ENCODE peak calls at places on chromosomes 1 and 21, in five cellular contexts. J, X, Y, M and Z are unnamed samples.

GRCh38 chr1:150159550-150159949 is 9.8 kb downstream of the PLEKHO1 start:
- DNase-seq in X (no peak), J (no peak), M (no peak), Y (no peak), Z (no peak)

GRCh38 chr1:45260244-45260643 is 53.8 kb upstream of the ZSWIM5 start:
- DNase-seq in M (no peak), J (no peak), Y (no peak), X (no peak), Z (no peak)

GRCh38 chr1:32337855-32338636 is 2.0 kb upstream of the MARCKSL1 start:
- DNase-seq in M (peak; percentile 76), J (no peak), Y (no peak), X (no peak), Z (peak; percentile 57)

GRCh38 chr1:37480581-37481288 is 6.4 kb downstream of the ZC3H12A start:
- DNase-seq in Y (no peak), M (no peak), X (no peak), J (peak; percentile 49), Z (no peak)

GRCh38 chr1:184973308-184974085 is 811 bp downstream of the NIBAN1 start:
- DNase-seq in M (peak; percentile 64), J (no peak), Y (peak; percentile 70), X (no peak), Z (peak; percentile 56)

GRCh38 chr1:117653732-117654484 is 48.1 kb downstream of the TENT5C start:
- DNase-seq in M (no peak), Y (no peak), J (no peak), X (no peak), Z (no peak)

GRCh38 chr1:49552101-49552500 is 471.7 kb downstream of the AGBL4 start:
- DNase-seq in M (no peak), Y (no peak), J (no peak), X (no peak), Z (no peak)

GRCh38 chr1:233730380-233730779 is 116.5 kb downstream of the KCNK1 start:
- DNase-seq in J (no peak), Y (no peak), M (no peak), X (no peak), Z (no peak)

GRCh38 chr1:231162300-231162969 is 577 bp downstream of the TRIM67 start:
- DNase-seq in M (no peak), X (no peak), J (no peak), Y (peak; percentile 57), Z (peak; percentile 85)

GRCh38 chr1:111952258-111952657 is 37.2 kb downstream of the KCND3 start:
- DNase-seq in M (no peak), Y (no peak), X (peak; percentile 38), J (peak; percentile 28), Z (no peak)

GRCh38 chr1:111943056-111943455 is 46.4 kb downstream of the KCND3 start:
- DNase-seq in X (no peak), Y (no peak), M (no peak), J (no peak), Z (no peak)

GRCh38 chr1:111944121-111944785 is 45.2 kb downstream of the KCND3 start:
- DNase-seq in J (no peak), X (no peak), Y (peak; percentile 78), M (no peak), Z (no peak)

GRCh38 chr1:111953797-111954196 is 35.7 kb downstream of the KCND3 start:
- DNase-seq in X (no peak), J (no peak), M (no peak), Y (no peak), Z (no peak)

GRCh38 chr1:111948209-111949131 is 41.0 kb downstream of the KCND3 start:
- DNase-seq in X (peak; percentile 90), J (peak; percentile 49), Y (peak; percentile 89), M (no peak), Z (peak; percentile 55)
- H3K4me3 ChIP-seq in X (peak overlapping the region; percentile 25), J (peak overlapping the region; percentile 54), Y (peak overlapping the region; percentile 45), M (no peak overlapping the region), Z (no peak overlapping the region)

GRCh38 chr1:203126151-203126865 is 1.2 kb upstream of the ADORA1 start:
- DNase-seq in J (no peak), Y (no peak), X (no peak), M (no peak), Z (peak; percentile 56)

GRCh38 chr1:203126866-203127671 is 457 bp upstream of the ADORA1 start:
- DNase-seq in Y (no peak), M (no peak), J (no peak), X (no peak), Z (no peak)

GRCh38 chr1:203128691-203129500 is 1.4 kb downstream of the ADORA1 start:
- DNase-seq in M (no peak), J (no peak), Y (no peak), X (no peak), Z (no peak)

GRCh38 chr1:203129501-203130231 is 2.1 kb downstream of the ADORA1 start:
- DNase-seq in X (no peak), M (no peak), Y (peak; percentile 77), J (no peak), Z (no peak)

DNA sequence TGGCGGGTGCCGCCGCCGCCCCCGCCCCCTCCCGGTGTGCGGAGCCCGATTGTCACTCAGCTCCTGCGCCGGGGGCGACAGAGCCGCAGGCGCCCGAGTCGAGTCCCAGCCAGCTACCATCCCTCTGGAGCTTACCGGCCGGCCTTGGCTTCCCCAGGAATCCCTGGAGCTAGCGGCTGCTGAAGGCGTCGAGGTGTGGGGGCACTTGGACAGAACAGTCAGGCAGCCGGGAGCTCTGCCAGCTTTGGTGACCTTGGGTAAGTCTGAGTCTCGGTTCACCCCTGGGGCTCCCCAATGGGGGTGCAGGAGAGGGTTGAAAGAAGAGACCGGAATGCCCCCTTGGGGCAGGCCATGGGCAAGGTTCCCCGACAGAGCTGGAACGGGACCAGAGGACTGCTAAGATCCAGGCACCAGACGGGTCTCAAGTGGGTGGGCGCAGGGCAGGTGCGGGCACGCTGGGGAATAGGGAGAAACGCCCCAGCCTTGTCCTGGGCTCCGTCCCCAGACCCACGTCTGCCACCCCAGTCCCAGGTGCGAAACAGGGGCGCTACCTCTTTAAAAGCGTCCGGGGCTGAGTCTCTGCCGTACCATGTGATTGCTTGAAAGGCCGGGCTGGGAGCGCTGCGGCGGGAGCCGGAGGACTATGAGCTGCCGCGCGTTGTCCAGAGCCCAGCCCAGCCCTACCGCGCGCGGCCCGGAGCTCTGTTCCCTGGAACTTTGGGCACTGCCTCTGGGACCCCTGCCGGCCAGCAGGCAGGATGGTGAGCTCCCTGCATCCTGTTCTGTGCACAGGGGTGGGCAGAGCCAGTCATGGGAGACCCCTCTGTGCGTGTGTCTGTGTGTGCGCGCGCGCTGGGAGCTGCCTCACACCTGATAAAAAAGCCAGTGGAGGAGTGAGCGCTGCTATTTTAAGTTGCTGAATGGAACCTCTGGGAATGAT is at the start of gene ADORA1:
- DNase-seq in Y (peak; percentile 76), J (no peak), M (peak; percentile 62), X (peak; percentile 47), Z (peak; percentile 87)
- TF ChIP-seq CTCF in Y (no peak), J (no peak), M (no peak), X (no peak), Z (peak; percentile 33)

GRCh38 chr1:10788592-10789006 is 7.8 kb downstream of the CASZ1 start:
- DNase-seq in Y (peak; percentile 94), M (no peak), X (peak; percentile 70), J (no peak), Z (peak; percentile 73)

GRCh38 chr1:10789392-10790154 is 6.9 kb downstream of the CASZ1 start:
- DNase-seq in M (no peak), Y (no peak), X (no peak), J (no peak), Z (no peak)

GRCh38 chr1:10790155-10790707 is 6.2 kb downstream of the CASZ1 start:
- DNase-seq in M (no peak), J (no peak), X (no peak), Y (no peak), Z (no peak)

GRCh38 chr1:10793129-10793651 is 3.3 kb downstream of the CASZ1 start:
- DNase-seq in J (no peak), X (no peak), Y (no peak), M (peak; percentile 82), Z (peak; percentile 66)

DNA sequence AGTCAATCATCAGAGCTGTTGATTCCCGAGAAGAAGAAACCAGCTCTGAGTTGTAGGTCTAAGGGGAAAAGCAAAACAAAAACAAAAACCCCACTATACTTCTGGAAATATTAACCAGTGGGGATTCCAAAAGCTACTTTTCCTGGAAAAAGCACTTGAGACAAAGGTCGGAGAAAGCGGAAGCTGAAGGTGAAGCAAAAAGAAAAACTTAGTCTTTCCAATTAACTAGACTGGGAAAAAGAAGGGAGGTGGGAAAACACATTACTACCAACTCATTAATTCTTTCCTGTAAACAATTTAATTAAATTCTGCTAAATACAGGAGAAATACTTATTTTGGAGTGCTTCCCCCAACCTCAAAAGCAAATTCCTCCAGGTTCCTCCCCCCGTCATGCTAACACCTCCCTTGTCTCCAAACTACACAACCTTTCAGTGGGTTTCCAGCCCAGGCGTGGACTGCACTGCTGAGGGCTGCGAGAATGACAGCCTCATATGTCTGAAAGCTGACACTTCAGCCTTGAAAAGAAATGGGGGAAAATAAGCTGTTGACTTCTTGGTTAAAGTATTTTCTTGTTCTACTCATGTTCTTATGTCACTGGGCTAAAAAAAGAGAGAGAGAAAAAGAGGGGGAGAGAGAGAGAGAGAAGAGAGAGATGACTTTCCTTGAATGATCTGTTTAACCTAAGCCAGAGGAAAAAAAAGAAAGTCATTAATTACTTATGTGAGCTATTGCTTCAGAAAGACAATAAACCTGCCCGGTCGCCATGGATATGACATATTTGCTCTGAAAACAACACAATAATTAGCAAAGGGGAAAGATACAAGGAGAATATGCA is 5.1 kb downstream of the CASZ1 start:
- DNase-seq in X (peak; percentile 30), J (no peak), M (no peak), Y (no peak), Z (peak; percentile 39)
- H3K4me1 ChIP-seq in X (peaks cover 63% of the 10 kb centered on the region), J (peaks cover 15% of the 10 kb centered on the region), M (peaks cover 13% of the 10 kb centered on the region), Y (peaks cover 42% of the 10 kb centered on the region), Z (peaks cover 54% of the 10 kb centered on the region)

DNA sequence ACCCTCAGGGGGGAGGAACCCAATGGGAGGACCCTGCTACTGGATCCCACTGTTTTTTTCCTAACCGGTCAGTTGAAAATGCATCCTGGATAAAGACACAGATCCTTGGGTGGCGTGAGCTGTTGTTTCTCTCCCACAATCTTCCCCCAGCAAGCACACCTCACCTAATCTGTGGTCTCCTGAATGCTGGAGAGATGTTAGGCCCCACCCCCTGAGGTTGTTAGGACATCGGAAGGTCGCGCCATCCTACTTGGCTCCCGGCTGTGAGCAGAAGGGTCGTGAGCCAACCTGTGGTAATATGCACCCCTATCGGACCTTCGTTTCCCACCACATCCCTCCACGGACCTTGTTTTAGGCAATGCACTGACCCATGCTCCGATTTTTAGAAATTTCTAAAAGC is 89.9 kb upstream of the IPO9 start:
- DNase-seq in X (no peak), Y (no peak), M (no peak), J (no peak), Z (no peak)
- H3K4me3 ChIP-seq in X (peak overlapping the region; percentile 57), Y (peak overlapping the region; percentile 61), M (peak overlapping the region; percentile 57), J (peak overlapping the region; percentile 90), Z (peak overlapping the region; percentile 72)

GRCh38 chr21:15552914-15553491 is 176.8 kb upstream of the USP25 start:
- DNase-seq in X (no peak), M (no peak), Y (no peak), J (no peak), Z (no peak)
- TF ChIP-seq CTCF in X (no peak), M (no peak), Y (no peak), J (no peak), Z (peak; percentile 58)